ENCODE peak calls at places on chromosome 14, in seven cellular contexts. H, L, B, Z, M, C and S are unnamed samples.

GRCh38 chr14:64683264-64683663 is 21.0 kb upstream of the PLEKHG3 start:
- DNase-seq in H (no peak), L (no peak), B (no peak), Z (peak), M (no peak), C (no peak), S (no peak)

GRCh38 chr14:72515779-72516770 is 377.8 kb downstream of the DPF3 start:
- DNase-seq in H (no peak), L (no peak), B (no peak), Z (no peak), M (no peak), C (no peak), S (no peak)

GRCh38 chr14:79483472-79483871 is 727.8 kb downstream of the DIO2 start:
- DNase-seq in H (no peak), L (no peak), B (no peak), Z (no peak), M (no peak), C (no peak), S (no peak)

GRCh38 chr14:52033131-52033642 is 35.7 kb downstream of the NID2 start:
- DNase-seq in H (no peak), L (no peak), B (no peak), Z (no peak), M (no peak), C (no peak), S (no peak)

GRCh38 chr14:58243790-58244555 is 670 bp upstream of the PSMA3 start:
- DNase-seq in H (peak), L (no peak), B (no peak), Z (peak), M (no peak), C (no peak), S (no peak)

GRCh38 chr14:101591582-101591981 is 30.3 kb downstream of the DIO3 start:
- DNase-seq in H (no peak), L (no peak), B (no peak), Z (no peak), M (no peak), C (no peak), S (no peak)

GRCh38 chr14:51782412-51782811 is 78.0 kb upstream of the GNG2 start:
- DNase-seq in H (no peak), L (no peak), B (no peak), Z (no peak), M (no peak), C (no peak), S (no peak)

GRCh38 chr14:92105845-92106094 is 612 bp downstream of the ATXN3 start:
- DNase-seq in H (no peak), L (peak), B (no peak), Z (peak), M (no peak), C (no peak), S (peak)

GRCh38 chr14:99760817-99761216 is 32.4 kb upstream of the EML1 start:
- DNase-seq in H (no peak), L (no peak), B (no peak), Z (no peak), M (no peak), C (no peak), S (no peak)

GRCh38 chr14:22555573-22556011 is 33.4 kb downstream of the DAD1 start:
- DNase-seq in H (no peak), L (no peak), B (no peak), Z (no peak), M (no peak), C (peak), S (no peak)

GRCh38 chr14:74964787-74965769 is 9.7 kb upstream of the PGF start:
- DNase-seq in H (no peak), L (no peak), B (no peak), Z (no peak), M (no peak), C (no peak), S (no peak)

GRCh38 chr14:68792022-68792829 is 641 bp downstream of the ZFP36L1 start:
- DNase-seq in H (no peak), L (peak), B (no peak), Z (no peak), M (no peak), C (no peak), S (no peak)

GRCh38 chr14:104794641-104795467 is 694 bp downstream of the AKT1 start:
- DNase-seq in H (no peak), L (peak), B (peak), Z (no peak), M (no peak), C (no peak), S (peak)

GRCh38 chr14:55373784-55374725 is 37.6 kb downstream of the ATG14 start:
- DNase-seq in H (peak), L (no peak), B (no peak), Z (no peak), M (no peak), C (peak), S (no peak)

GRCh38 chr14:101200008-101200649 is 296.6 kb upstream of the RTL1 start:
- DNase-seq in H (no peak), L (no peak), B (peak), Z (no peak), M (peak), C (no peak), S (no peak)

GRCh38 chr14:92615451-92615850 is 101.9 kb downstream of the RIN3 start:
- DNase-seq in H (no peak), L (no peak), B (no peak), Z (no peak), M (no peak), C (peak), S (no peak)

GRCh38 chr14:77498984-77499527 is 440 bp upstream of the ISM2 start:
- DNase-seq in H (no peak), L (no peak), B (no peak), Z (peak), M (peak), C (no peak), S (peak)

GRCh38 chr14:21191261-21191808 is 35.5 kb upstream of the OR5AU1 start:
- DNase-seq in H (no peak), L (no peak), B (peak), Z (no peak), M (no peak), C (no peak), S (no peak)

GRCh38 chr14:21194597-21194996 is 38.7 kb upstream of the OR5AU1 start:
- DNase-seq in H (no peak), L (no peak), B (no peak), Z (no peak), M (no peak), C (no peak), S (no peak)

GRCh38 chr14:21192447-21192822 is 36.6 kb upstream of the OR5AU1 start:
- DNase-seq in H (no peak), L (no peak), B (no peak), Z (no peak), M (no peak), C (no peak), S (no peak)

GRCh38 chr14:21192875-21193535 is 37.1 kb upstream of the OR5AU1 start:
- DNase-seq in H (no peak), L (no peak), B (no peak), Z (no peak), M (no peak), C (no peak), S (no peak)

GRCh38 chr14:21191809-21192446 is 36.1 kb upstream of the OR5AU1 start:
- DNase-seq in H (peak), L (peak), B (peak), Z (peak), M (peak), C (no peak), S (peak)
- TF ChIP-seq JUND in H (no peak), L (no peak), B (no peak), Z (no peak), M (no peak), C (no peak), S (no peak)

GRCh38 chr14:38964630-38965029 is 138.4 kb downstream of the SEC23A start:
- DNase-seq in H (no peak), L (no peak), B (no peak), Z (peak), M (no peak), C (no peak), S (no peak)
- TF ChIP-seq JUND in H (no peak), L (no peak), B (no peak), Z (no peak), M (no peak), C (no peak), S (no peak)

GRCh38 chr14:29144598-29144997 is 378.0 kb downstream of the FOXG1 start:
- DNase-seq in H (no peak), L (no peak), B (no peak), Z (no peak), M (no peak), C (no peak), S (no peak)
- TF ChIP-seq JUND in H (no peak), L (no peak), B (peak), Z (no peak), M (no peak), C (no peak), S (no peak)

DNA sequence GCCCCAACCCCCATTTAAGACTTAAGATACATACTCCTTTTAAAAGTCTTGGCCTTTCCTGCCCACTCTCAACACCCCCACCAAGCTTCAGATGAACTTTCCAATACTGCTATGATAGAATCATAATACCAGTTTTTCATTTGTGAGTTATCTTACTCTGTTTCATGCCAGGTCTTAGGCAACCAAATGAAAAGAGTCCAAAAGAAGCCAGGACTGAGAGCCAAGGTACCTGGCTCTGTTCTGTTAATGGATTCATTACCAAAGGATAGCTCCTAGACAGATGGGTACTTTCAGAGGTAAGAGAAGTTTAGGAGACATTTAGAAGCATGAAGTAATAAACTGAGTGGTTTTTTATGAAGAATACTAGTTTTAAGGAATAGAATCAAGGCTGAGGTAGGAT is 34.2 kb downstream of the FANCM start:
- DNase-seq in H (no peak), L (no peak), B (no peak), Z (no peak), M (no peak), C (no peak), S (no peak)
- TF ChIP-seq JUND in H (no peak), L (no peak), B (no peak), Z (no peak), M (no peak), C (no peak), S (no peak)